ENCODE peak calls at places on chromosomes 6 and 20, in five cellular contexts. N, I, Z, T and D are unnamed samples. For H3K27me3, the result is how much of the 10 kb centered on the place peaks cover.

GRCh38 chr20:47493954-47494293 is 7.8 kb upstream of the NCOA3 start:
- DNase-seq in I (no peak), T (no peak), Z (no peak), N (no peak), D (peak)

GRCh38 chr6:12590901-12591300 is 125.7 kb upstream of the PHACTR1 start:
- DNase-seq in T (no peak), I (no peak), Z (no peak), N (no peak), D (no peak)

GRCh38 chr6:111242452-111242851 is 155.1 kb downstream of the SLC16A10 start:
- DNase-seq in I (no peak), N (peak), T (no peak), Z (no peak), D (peak)

GRCh38 chr6:159229526-159229925 is 60.3 kb downstream of the FNDC1 start:
- DNase-seq in I (no peak), Z (no peak), T (no peak), N (no peak), D (no peak)

GRCh38 chr6:21738180-21739094 is 144.9 kb downstream of the SOX4 start:
- DNase-seq in Z (no peak), I (no peak), T (no peak), N (no peak), D (peak)

GRCh38 chr6:446418-447366 is 55.1 kb downstream of the IRF4 start:
- DNase-seq in N (no peak), I (no peak), Z (no peak), T (peak), D (no peak)

GRCh38 chr6:108835218-108835850 is 12.9 kb upstream of the ARMC2 start:
- DNase-seq in I (peak), Z (peak), T (peak), N (peak), D (peak)

GRCh38 chr6:113495521-113495920 is 361.6 kb upstream of the MARCKS start:
- DNase-seq in Z (no peak), T (no peak), N (peak), I (peak), D (peak)

GRCh38 chr6:42276008-42276890 is 58.6 kb upstream of the MRPS10 start:
- DNase-seq in Z (no peak), I (no peak), T (no peak), N (no peak), D (no peak)

GRCh38 chr20:13085275-13085674 is 76.5 kb downstream of the SPTLC3 start:
- DNase-seq in T (no peak), I (no peak), N (no peak), Z (no peak), D (no peak)

GRCh38 chr20:34254979-34255378 is 13.8 kb downstream of the ASIP start:
- DNase-seq in N (no peak), I (no peak), Z (no peak), T (no peak), D (no peak)

GRCh38 chr6:38799529-38800184 is 84.5 kb downstream of the DNAH8 start:
- DNase-seq in N (no peak), I (no peak), Z (no peak), T (no peak), D (no peak)

GRCh38 chr20:25309395-25310267 is 61.7 kb downstream of the PYGB start:
- DNase-seq in Z (no peak), N (peak), I (peak), T (no peak), D (peak)

GRCh38 chr20:61692476-61692875 is 373.2 kb downstream of the TAF4 start:
- DNase-seq in Z (no peak), I (no peak), T (no peak), N (no peak), D (no peak)

GRCh38 chr6:93550551-93551276 is 131.4 kb upstream of the EPHA7 start:
- DNase-seq in I (no peak), T (no peak), Z (no peak), N (no peak), D (no peak)

GRCh38 chr6:122530440-122531046 is 58.9 kb upstream of the SERINC1 start:
- DNase-seq in N (peak), I (peak), Z (peak), T (peak), D (peak)

GRCh38 chr6:14321992-14322772 is 204.6 kb downstream of the CD83 start:
- DNase-seq in T (peak), N (no peak), I (no peak), Z (peak), D (no peak)

GRCh38 chr20:36121981-36122930 is 32.3 kb upstream of the EPB41L1 start:
- DNase-seq in T (no peak), N (no peak), Z (no peak), I (no peak), D (peak)

GRCh38 chr6:156507106-156507505 is 270.1 kb upstream of the ARID1B start:
- DNase-seq in I (no peak), T (no peak), N (no peak), Z (no peak), D (no peak)

GRCh38 chr20:34397096-34397495 is 34.0 kb downstream of the ITCH start:
- DNase-seq in T (no peak), N (no peak), Z (no peak), I (no peak), D (no peak)

GRCh38 chr6:15247214-15247749 is 1.4 kb downstream of the JARID2 start:
- DNase-seq in Z (peak), T (no peak), I (no peak), N (no peak), D (peak)

GRCh38 chr6:43917878-43918382 is 147.9 kb downstream of the VEGFA start:
- DNase-seq in I (no peak), T (no peak), Z (no peak), N (peak), D (no peak)

GRCh38 chr6:57063847-57064246 is 17.4 kb downstream of the KIAA1586 start:
- DNase-seq in N (no peak), Z (no peak), T (no peak), I (no peak), D (no peak)

GRCh38 chr20:5528719-5529256 is 212.0 kb upstream of the PROKR2 start:
- DNase-seq in T (peak), I (peak), Z (peak), N (peak), D (peak)

GRCh38 chr6:14059791-14060436 is 57.7 kb upstream of the CD83 start:
- DNase-seq in Z (no peak), N (no peak), T (no peak), I (no peak), D (peak)

GRCh38 chr6:33769248-33769821 is 19.6 kb downstream of the LEMD2 start:
- DNase-seq in N (no peak), T (no peak), I (no peak), Z (no peak), D (no peak)

GRCh38 chr6:21665436-21666199 is 72.1 kb downstream of the SOX4 start:
- DNase-seq in I (peak), Z (peak), N (no peak), T (peak), D (no peak)

GRCh38 chr20:63942250-63943006 is 13.8 kb downstream of the UCKL1 start:
- DNase-seq in N (no peak), Z (peak), I (peak), T (peak), D (no peak)

GRCh38 chr6:25410102-25410501 is 130.9 kb downstream of the CARMIL1 start:
- DNase-seq in N (no peak), I (no peak), T (no peak), Z (no peak), D (no peak)

GRCh38 chr6:168192195-168192900 is 113.3 kb upstream of the FRMD1 start:
- DNase-seq in I (no peak), N (no peak), Z (peak), T (peak), D (no peak)

GRCh38 chr6:43613721-43614395 is 15.2 kb downstream of the GTPBP2 start:
- DNase-seq in N (no peak), I (no peak), T (no peak), Z (no peak), D (no peak)

GRCh38 chr6:138540468-138540867 is 41.2 kb upstream of the NHSL1 start:
- DNase-seq in I (no peak), Z (no peak), T (no peak), N (peak), D (no peak)

DNA sequence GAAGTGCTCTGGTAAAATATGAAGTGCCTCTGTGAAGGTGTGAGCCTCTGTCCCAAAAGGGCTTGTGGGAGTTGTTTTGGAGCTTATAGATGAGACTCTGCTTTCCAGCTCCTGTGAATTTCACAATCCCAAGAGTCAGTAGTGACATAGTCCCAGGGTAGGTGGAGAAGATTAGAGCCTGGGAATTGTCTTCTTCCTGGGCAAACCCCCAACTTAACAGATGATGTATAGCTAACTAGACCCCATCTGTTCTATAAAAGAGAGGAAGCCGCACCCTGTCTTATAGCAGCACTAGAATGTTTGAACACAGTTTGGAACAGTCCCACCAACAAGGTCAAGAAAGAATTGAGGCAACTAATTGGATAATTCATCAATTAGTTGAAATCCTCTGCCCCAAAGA is 294.7 kb downstream of the ZNF217 start:
- DNase-seq in Z (no peak), I (no peak), N (no peak), T (no peak), D (no peak)
- H3K27me3 ChIP-seq in Z (under half), I (under half), N (under half), T (under half), D (half or more)

GRCh38 chr6:166488081-166488685 is 98.3 kb downstream of the RAMACL start:
- DNase-seq in Z (peak), N (no peak), I (peak), T (no peak), D (no peak)
- H3K4me2 ChIP-seq in Z (no peak), N (peak), I (peak), T (no peak), D (no peak)

DNA sequence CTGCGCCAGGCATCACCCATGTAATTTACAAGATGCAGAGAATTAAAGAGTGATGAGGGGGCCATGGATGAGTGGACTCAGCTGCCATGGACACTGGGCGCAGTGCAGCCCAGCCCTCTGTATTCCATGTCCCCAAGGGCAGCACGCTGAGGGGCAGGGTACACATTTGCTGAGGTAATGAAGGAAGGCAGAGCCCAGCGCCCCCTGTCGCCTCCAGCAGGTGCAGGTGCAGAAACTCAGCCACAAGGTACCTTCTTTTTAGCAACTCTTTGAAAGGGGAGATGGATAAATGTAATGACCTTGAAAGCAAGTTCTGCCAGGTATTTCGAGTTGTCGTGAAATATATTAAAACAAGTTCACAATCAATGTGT is 7.1 kb downstream of the CD93 start:
- DNase-seq in Z (peak), T (peak), I (no peak), N (no peak), D (no peak)
- TF ChIP-seq CTCF in Z (peak), T (peak), I (no peak), N (no peak), D (peak)

GRCh38 chr6:89974776-89975175 is 80.5 kb downstream of the GJA10 start:
- DNase-seq in T (no peak), I (no peak), N (no peak), Z (no peak), D (no peak)

GRCh38 chr6:89970072-89970471 is 75.8 kb downstream of the GJA10 start:
- DNase-seq in Z (peak), T (no peak), N (no peak), I (no peak), D (no peak)

GRCh38 chr6:89976141-89977020 is 82.1 kb downstream of the GJA10 start:
- DNase-seq in N (no peak), Z (peak), I (no peak), T (no peak), D (no peak)

GRCh38 chr6:89970609-89971337 is 76.5 kb downstream of the GJA10 start:
- DNase-seq in T (no peak), Z (peak), N (peak), I (peak), D (peak)

GRCh38 chr6:89972024-89972381 is 77.7 kb downstream of the GJA10 start:
- DNase-seq in Z (no peak), N (no peak), T (no peak), I (no peak), D (no peak)
- H3K27me3 ChIP-seq in Z (under half), N (under half), T (under half), I (under half), D (under half)

GRCh38 chr6:114537977-114538376 is 195.2 kb upstream of the HS3ST5 start:
- DNase-seq in T (no peak), Z (no peak), N (no peak), I (no peak), D (no peak)

DNA sequence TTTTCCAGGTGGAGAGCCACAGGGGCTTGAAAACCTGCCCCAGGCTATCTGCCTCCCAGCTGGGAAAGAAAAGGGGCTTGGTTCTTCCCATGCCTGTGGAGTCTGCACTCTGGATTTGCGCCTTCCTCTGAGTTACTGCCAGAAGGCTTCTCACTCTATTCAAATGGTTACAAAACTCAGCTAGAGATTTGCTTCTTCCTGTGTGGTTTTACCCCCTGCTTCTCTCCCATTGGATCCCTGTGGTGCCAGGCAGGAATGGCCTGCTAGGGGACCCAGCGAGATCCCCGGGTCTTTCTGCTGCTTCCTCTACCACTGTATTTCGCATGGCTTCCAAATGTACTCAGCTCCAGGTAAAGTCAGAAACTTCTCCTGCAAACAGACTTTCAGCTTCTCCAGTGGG is 192.0 kb upstream of the HS3ST5 start:
- DNase-seq in N (no peak), T (no peak), I (no peak), Z (no peak), D (no peak)
- H3K4me2 ChIP-seq in N (no peak), T (no peak), I (no peak), Z (no peak), D (no peak)